ENCODE peak calls at places on chromosome 1, in seven cellular contexts. X is fibroblast of lung, J is H9, V is astrocyte, O is mammary epithelial cell, C is GM23248, F is OCI-LY7. W is an unnamed sample. For H3K4me1, the result is how much of the 10 kb centered on the place peaks cover.

GRCh38 chr1:17197696-17198095 is 7.2 kb upstream of the PADI1 start:
- DNase-seq in X (no peak), J (no peak), V (no peak), O (no peak), C (no peak), F (no peak), W (no peak)

GRCh38 chr1:148318123-148318899 is 164.8 kb downstream of the PPIAL4G start:
- DNase-seq in X (peak), J (no peak), V (no peak), O (no peak), C (peak), F (no peak), W (no peak)

GRCh38 chr1:105138445-105138821 is 1388.7 kb downstream of the AMY1C start:
- DNase-seq in X (no peak), J (no peak), V (no peak), O (no peak), C (peak), F (no peak), W (no peak)

GRCh38 chr1:66380452-66381212 is 153.3 kb upstream of the SGIP1 start:
- DNase-seq in X (no peak), J (no peak), V (no peak), O (peak), C (peak), F (peak), W (no peak)

GRCh38 chr1:209076688-209077087 is 506.8 kb upstream of the CAMK1G start:
- DNase-seq in X (peak), J (no peak), V (peak), O (peak), C (peak), F (peak), W (no peak)

GRCh38 chr1:51131185-51131584 is 29.2 kb downstream of the C1orf185 start:
- DNase-seq in X (no peak), J (no peak), V (no peak), O (no peak), C (no peak), F (no peak), W (no peak)

GRCh38 chr1:163401211-163401610 is 79.5 kb downstream of the NUF2 start:
- DNase-seq in X (peak), J (no peak), V (no peak), O (peak), C (no peak), F (no peak), W (no peak)

GRCh38 chr1:27525296-27526271 is 35.6 kb upstream of the WASF2 start:
- DNase-seq in X (no peak), J (peak), V (no peak), O (peak), C (peak), F (peak), W (peak)

GRCh38 chr1:153509729-153510354 is 25.9 kb downstream of the S100A6 start:
- DNase-seq in X (no peak), J (peak), V (no peak), O (peak), C (peak), F (peak), W (no peak)

GRCh38 chr1:80931178-80931577 is 869.6 kb upstream of the ADGRL2 start:
- DNase-seq in X (no peak), J (no peak), V (no peak), O (no peak), C (no peak), F (no peak), W (no peak)

GRCh38 chr1:66119148-66119547 is 326.5 kb downstream of the PDE4B start:
- DNase-seq in X (no peak), J (no peak), V (no peak), O (no peak), C (no peak), F (peak), W (no peak)

GRCh38 chr1:155002479-155003226 is at the start of gene ZBTB7B:
- DNase-seq in X (peak), J (peak), V (no peak), O (no peak), C (peak), F (no peak), W (no peak)
- H3K4me1 ChIP-seq in X (under half), J (under half), V (under half), O (under half), C (under half), F (half or more), W (under half)

DNA sequence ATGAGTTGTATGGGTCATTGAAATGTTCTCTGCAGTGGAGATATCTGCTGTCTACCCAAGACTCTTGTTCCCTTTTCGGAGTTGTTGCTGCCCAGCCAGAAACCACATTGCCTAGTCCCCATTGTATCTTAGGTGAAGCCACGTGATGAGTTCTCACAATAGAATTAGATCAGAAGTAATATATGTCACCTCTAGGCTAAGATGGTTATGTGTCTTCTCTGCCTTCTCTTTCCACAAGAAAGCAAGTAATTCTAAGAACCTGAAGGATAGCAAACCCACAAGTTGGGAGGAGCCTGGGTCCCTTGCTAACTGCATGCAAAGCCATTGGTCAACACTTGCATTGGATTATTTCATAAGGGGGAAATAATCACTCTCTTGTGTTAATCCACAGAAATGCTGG is 76.6 kb downstream of the ADCY10 start:
- DNase-seq in X (no peak), J (no peak), V (no peak), O (no peak), C (no peak), F (no peak), W (no peak)
- H3K4me2 ChIP-seq in X (no peak), J (no peak), V (no peak), O (no peak), C (no peak), F (no peak), W (no peak)

DNA sequence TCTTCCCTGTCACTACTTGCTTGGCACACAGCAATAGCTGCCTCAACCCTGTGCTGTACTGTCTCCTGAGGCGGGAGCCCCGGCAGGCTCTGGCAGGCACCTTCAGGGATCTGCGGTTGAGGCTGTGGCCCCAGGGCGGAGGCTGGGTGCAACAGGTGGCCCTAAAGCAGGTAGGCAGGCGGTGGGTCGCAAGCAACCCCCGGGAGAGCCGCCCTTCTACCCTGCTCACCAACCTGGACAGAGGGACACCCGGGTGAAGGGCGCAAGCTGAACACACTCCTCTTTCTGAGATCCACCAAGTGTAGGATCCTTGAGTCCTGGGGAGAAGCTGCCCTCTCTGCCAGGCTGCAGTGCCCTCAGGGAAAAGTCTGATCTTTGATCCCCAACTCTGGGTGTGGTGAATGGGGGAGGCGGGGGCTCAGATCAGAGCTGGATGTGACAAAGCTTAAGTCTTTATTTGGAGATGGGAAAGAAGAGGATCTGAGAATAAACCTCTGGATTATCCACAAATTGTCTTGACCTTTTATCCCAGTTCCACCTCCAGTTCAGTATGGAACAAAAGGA is 1.2 kb downstream of the RXFP4 start:
- DNase-seq in X (no peak), J (no peak), V (no peak), O (no peak), C (peak), F (no peak), W (no peak)
- H3K4me1 ChIP-seq in X (under half), J (under half), V (under half), O (under half), C (under half), F (half or more), W (under half)

GRCh38 chr1:52159033-52159789 is 17.3 kb downstream of the ZFYVE9 start:
- DNase-seq in X (peak), J (no peak), V (peak), O (peak), C (peak), F (no peak), W (peak)
- H3K4me2 ChIP-seq in X (peak), J (no peak), V (no peak), O (peak), C (no peak), F (no peak), W (peak)

W was measured in keratinocyte.